ENCODE peak calls at places on chromosome 1, in four cellular contexts. T, I, K and A are unnamed samples.

GRCh38 chr1:240804475-240804874 is 192.5 kb upstream of the GREM2 start:
- DNase-seq in T (peak), I (no peak), K (no peak), A (peak)

GRCh38 chr1:45550401-45551305 is at the start of gene AKR1A1:
- DNase-seq in T (peak), I (peak), K (peak), A (peak)

GRCh38 chr1:214296860-214297699 is 16.1 kb downstream of the SMYD2 start:
- DNase-seq in T (peak), I (no peak), K (peak), A (peak)

GRCh38 chr1:4626560-4627319 is 27.7 kb upstream of the AJAP1 start:
- DNase-seq in T (no peak), I (no peak), K (no peak), A (no peak)

GRCh38 chr1:227447531-227447990 is 115.8 kb upstream of the ZNF678 start:
- DNase-seq in T (no peak), I (no peak), K (peak), A (peak)

GRCh38 chr1:228090613-228091081 is 8.1 kb downstream of the ARF1 start:
- DNase-seq in T (peak), I (no peak), K (no peak), A (no peak)

GRCh38 chr1:199221371-199222150 is 582.7 kb downstream of the PTPRC start:
- DNase-seq in T (no peak), I (no peak), K (no peak), A (no peak)

GRCh38 chr1:55143686-55144085 is 71.5 kb downstream of the USP24 start:
- DNase-seq in T (no peak), I (no peak), K (peak), A (peak)

GRCh38 chr1:15128520-15129313 is 24.8 kb upstream of the TMEM51 start:
- DNase-seq in T (peak), I (peak), K (peak), A (peak)

GRCh38 chr1:193462629-193463320 is 276.4 kb upstream of the B3GALT2 start:
- DNase-seq in T (peak), I (peak), K (no peak), A (peak)

GRCh38 chr1:35345439-35345981 is 77.0 kb downstream of the ZMYM4 start:
- DNase-seq in T (peak), I (no peak), K (peak), A (peak)

GRCh38 chr1:175317309-175317708 is 124.7 kb upstream of the KIAA0040 start:
- DNase-seq in T (no peak), I (no peak), K (peak), A (no peak)

GRCh38 chr1:8040586-8040985 is 14.5 kb upstream of the ERRFI1 start:
- DNase-seq in T (peak), I (no peak), K (no peak), A (no peak)

GRCh38 chr1:100482748-100483147 is 55.2 kb upstream of the GPR88 start:
- DNase-seq in T (no peak), I (no peak), K (no peak), A (no peak)

GRCh38 chr1:4673494-4673893 is 19.1 kb downstream of the AJAP1 start:
- DNase-seq in T (no peak), I (no peak), K (no peak), A (no peak)

GRCh38 chr1:210830034-210831028 is 303.6 kb downstream of the KCNH1 start:
- DNase-seq in T (no peak), I (no peak), K (no peak), A (no peak)

GRCh38 chr1:201025571-201026002 is 2.1 kb upstream of the KIF21B start:
- DNase-seq in T (peak), I (no peak), K (peak), A (peak)

GRCh38 chr1:116325922-116326321 is 47.1 kb upstream of the ATP1A1 start:
- DNase-seq in T (no peak), I (no peak), K (no peak), A (no peak)

GRCh38 chr1:1307908-1308755 is at the start of the genes ACAP3 and PUSL1:
- DNase-seq in T (peak), I (peak), K (peak), A (peak)

GRCh38 chr1:1306661-1307260 is 969 bp downstream of the ACAP3 start:
- DNase-seq in T (no peak), I (no peak), K (no peak), A (no peak)

GRCh38 chr1:1308756-1309524 is 543 bp downstream of the PUSL1 start:
- DNase-seq in T (no peak), I (no peak), K (peak), A (peak)

GRCh38 chr1:1306070-1306660 is 1.6 kb downstream of the ACAP3 start:
- DNase-seq in T (peak), I (no peak), K (peak), A (no peak)

GRCh38 chr1:1307261-1307907 is 346 bp downstream of the ACAP3 start:
- DNase-seq in T (no peak), I (no peak), K (no peak), A (no peak)
- H3K9ac ChIP-seq in T (peak), I (peak), K (no peak), A (peak)

DNA sequence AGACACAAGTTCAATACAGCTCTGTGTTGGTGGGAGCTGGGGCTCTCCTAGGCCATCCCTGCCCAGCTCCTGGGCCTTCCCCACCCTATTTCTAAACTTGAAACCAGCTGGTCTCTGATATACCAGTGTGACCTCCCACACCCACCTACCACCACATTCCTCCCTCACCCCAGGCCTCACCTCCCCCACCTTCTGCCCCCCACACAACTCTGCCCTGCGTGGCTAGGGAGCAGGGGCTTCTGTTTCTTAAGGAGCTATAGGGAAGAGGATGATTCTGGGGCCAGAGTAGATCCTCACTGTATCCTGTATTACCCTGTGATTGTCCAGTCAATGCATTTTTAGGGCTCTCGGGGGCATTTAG is 16.5 kb downstream of the NES start:
- DNase-seq in T (no peak), I (no peak), K (no peak), A (no peak)
- H2BK5ac ChIP-seq in T (peak), I (no peak), K (no peak), A (peak)

GRCh38 chr1:39184354-39184818 is 20.1 kb upstream of the MACF1 start:
- DNase-seq in T (no peak), I (no peak), K (no peak), A (no peak)
- H3K4ac ChIP-seq in T (peak), I (no peak), K (no peak), A (peak)

GRCh38 chr1:40397258-40397657 is 23.7 kb downstream of the SMAP2 start:
- DNase-seq in T (no peak), I (no peak), K (no peak), A (no peak)
- H3K9ac ChIP-seq in T (no peak), I (no peak), K (no peak), A (no peak)

GRCh38 chr1:6268431-6268830 is 7.5 kb upstream of the GPR153 start:
- DNase-seq in T (no peak), I (no peak), K (peak), A (no peak)
- H2BK5ac ChIP-seq in T (no peak), I (peak), K (no peak), A (no peak)

DNA sequence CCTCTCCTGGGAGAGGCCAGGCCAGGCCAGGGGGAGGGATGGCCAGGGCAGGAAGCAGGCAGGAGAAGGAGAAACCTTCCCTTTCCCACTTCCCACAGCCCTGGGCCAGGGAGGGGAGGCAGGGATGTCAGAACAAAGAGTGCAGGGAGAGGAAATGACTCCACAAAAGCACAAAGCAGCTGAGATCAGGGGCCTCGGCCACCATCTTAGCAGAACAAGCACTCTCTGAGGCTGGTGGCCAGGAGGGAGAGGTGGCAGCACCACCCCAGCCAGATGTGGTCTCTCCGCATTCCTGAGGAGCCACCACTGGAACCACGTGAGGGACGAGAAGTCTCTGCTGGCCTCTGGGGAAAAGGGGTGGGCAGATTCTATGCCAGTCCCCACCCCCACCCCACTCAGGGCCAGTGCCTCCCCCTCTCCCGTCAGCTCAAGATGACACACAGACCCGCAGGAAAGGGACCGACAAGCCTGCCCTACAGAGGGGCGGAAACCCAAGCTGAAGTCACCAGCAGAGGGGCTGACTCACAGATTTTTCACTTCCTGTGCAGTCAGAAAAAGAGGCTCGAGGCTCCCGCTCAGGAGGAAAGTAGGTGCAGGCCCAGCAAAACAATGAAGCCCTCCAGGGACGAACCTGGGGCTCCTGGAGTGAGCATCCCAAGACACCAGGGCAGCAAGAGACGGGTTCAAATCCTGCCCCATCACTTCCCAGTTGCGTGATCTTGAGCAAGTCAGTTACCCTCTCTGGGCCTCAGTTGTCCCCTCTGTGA is 24.1 kb upstream of the ALDH4A1 start:
- DNase-seq in T (peak), I (no peak), K (no peak), A (peak)
- H3K4ac ChIP-seq in T (peak), I (no peak), K (no peak), A (no peak)